ENCODE peak calls at places on chromosomes 13 and 19, in five cellular contexts. A, L, M, J and V are unnamed samples.

GRCh38 chr13:52842440-52842839 is 6.0 kb downstream of the PCDH8 start:
- DNase-seq in L (no peak), A (no peak), J (no peak), M (no peak), V (peak)

GRCh38 chr19:54114340-54114826 is 1.1 kb downstream of the TFPT start:
- DNase-seq in L (peak), M (peak), A (peak), J (peak), V (peak)

GRCh38 chr13:29140277-29140676 is 320.1 kb downstream of the MTUS2 start:
- DNase-seq in A (no peak), J (no peak), L (no peak), M (no peak), V (no peak)

GRCh38 chr13:48478401-48478800 is 54.5 kb downstream of the RCBTB2 start:
- DNase-seq in L (no peak), M (no peak), J (no peak), A (no peak), V (no peak)

GRCh38 chr13:73338389-73338788 is 279.6 kb downstream of the KLF5 start:
- DNase-seq in L (no peak), J (peak), A (no peak), M (no peak), V (no peak)

GRCh38 chr19:9586764-9587163 is 2.5 kb upstream of the ZNF121 start:
- DNase-seq in J (peak), L (peak), A (peak), M (peak), V (no peak)

GRCh38 chr13:21203132-21203531 is 26.7 kb downstream of the MRPL57 start:
- DNase-seq in J (no peak), A (no peak), M (no peak), L (no peak), V (no peak)

GRCh38 chr13:99314640-99315176 is 7.5 kb upstream of the GPR183 start:
- DNase-seq in A (no peak), J (peak), M (peak), L (no peak), V (no peak)

GRCh38 chr19:16244091-16244490 is 46.4 kb downstream of the AP1M1 start:
- DNase-seq in L (no peak), M (no peak), J (no peak), A (no peak), V (no peak)

GRCh38 chr13:103349664-103350063 is 283.4 kb upstream of the SLC10A2 start:
- DNase-seq in L (peak), M (no peak), A (peak), J (no peak), V (no peak)

GRCh38 chr13:26471807-26472206 is 85.7 kb upstream of the WASF3 start:
- DNase-seq in A (no peak), M (no peak), J (no peak), L (no peak), V (no peak)

GRCh38 chr13:20456737-20457136 is 68.9 kb downstream of the CRYL1 start:
- DNase-seq in A (no peak), J (no peak), L (no peak), M (no peak), V (no peak)

GRCh38 chr13:42075517-42075916 is 27.1 kb downstream of the DGKH start:
- DNase-seq in A (no peak), J (no peak), L (no peak), M (no peak), V (no peak)

GRCh38 chr19:48842744-48843162 is 6.5 kb upstream of the HSD17B14 start:
- DNase-seq in J (peak), L (no peak), A (peak), M (peak), V (no peak)